ENCODE peak calls at places on chromosome 18, in ten cellular contexts. Z, J, G, F, Q, O, P, X, C and B are unnamed samples.

GRCh38 chr18:25737710-25738251 is 352.6 kb downstream of the SS18 start:
- DNase-seq in C (peak; percentile 55), Z (no peak), X (no peak), G (no peak), J (no peak), F (no peak), O (no peak), P (no peak), Q (no peak), B (no peak)

GRCh38 chr18:9058426-9058825 is 44.1 kb upstream of the NDUFV2 start:
- DNase-seq in O (no peak), J (no peak), Z (no peak), G (no peak), P (no peak), X (no peak), C (no peak), F (no peak), Q (no peak), B (no peak)

GRCh38 chr18:48797841-48798255 is 152.9 kb downstream of the SMAD7 start:
- DNase-seq in F (no peak), Q (no peak), C (no peak), G (no peak), P (no peak), X (no peak), O (no peak), J (peak; percentile 56), Z (no peak), B (peak; percentile 70)

GRCh38 chr18:58868440-58868839 is 3.8 kb downstream of the ZNF532 start:
- DNase-seq in J (no peak), F (no peak), Z (no peak), X (no peak), O (no peak), C (no peak), G (no peak), P (no peak), Q (no peak), B (no peak)

GRCh38 chr18:24674236-24675004 is 214.0 kb downstream of the HRH4 start:
- DNase-seq in X (no peak), Z (no peak), G (no peak), J (no peak), P (no peak), F (no peak), C (no peak), O (no peak), Q (no peak), B (no peak)

GRCh38 chr18:3405713-3406112 is 44.3 kb upstream of the TGIF1 start:
- DNase-seq in F (no peak), P (no peak), J (no peak), X (no peak), G (no peak), Q (no peak), O (no peak), C (no peak), Z (no peak), B (no peak)

GRCh38 chr18:37481058-37481457 is 84.5 kb downstream of the CELF4 start:
- DNase-seq in X (no peak), J (no peak), C (no peak), Z (no peak), Q (no peak), G (no peak), F (no peak), O (no peak), P (no peak), B (no peak)

GRCh38 chr18:8703781-8704301 is 1.5 kb upstream of the MTCL1 start:
- DNase-seq in C (no peak), X (no peak), O (no peak), F (no peak), Q (no peak), G (no peak), Z (no peak), P (no peak), J (no peak), B (no peak)

GRCh38 chr18:57529151-57529550 is 57.4 kb downstream of the FECH start:
- DNase-seq in Q (no peak), C (no peak), F (no peak), Z (no peak), J (no peak), G (no peak), P (no peak), X (no peak), O (no peak), B (no peak)

GRCh38 chr18:80022613-80023012 is 11.6 kb upstream of the RBFA start:
- DNase-seq in O (no peak), F (no peak), Q (no peak), Z (peak; percentile 3), P (no peak), G (no peak), J (no peak), X (no peak), C (no peak), B (no peak)

GRCh38 chr18:36420826-36421225 is 123.3 kb downstream of the FHOD3 start:
- DNase-seq in O (no peak), G (no peak), P (no peak), F (no peak), Q (no peak), Z (no peak), X (no peak), C (no peak), J (no peak), B (no peak)

GRCh38 chr18:56869189-56869777 is 218.1 kb downstream of the WDR7 start:
- DNase-seq in P (no peak), F (no peak), C (peak; percentile 21), O (no peak), G (peak; percentile 6), Q (peak; percentile 26), J (no peak), Z (peak; percentile 72), X (no peak), B (peak; percentile 13)

GRCh38 chr18:2654105-2654827 is 1.3 kb upstream of the SMCHD1 start:
- DNase-seq in J (no peak), C (no peak), Z (no peak), O (no peak), P (no peak), Q (no peak), G (no peak), X (no peak), F (no peak), B (peak; percentile 5)

GRCh38 chr18:68387246-68387645 is 327.7 kb downstream of the TMX3 start:
- DNase-seq in Z (no peak), C (no peak), G (no peak), F (no peak), X (no peak), P (no peak), O (no peak), J (no peak), Q (no peak), B (no peak)

GRCh38 chr18:73509460-73509859 is 638.2 kb downstream of the FBXO15 start:
- DNase-seq in F (no peak), Q (no peak), Z (no peak), P (no peak), O (no peak), C (no peak), G (no peak), J (no peak), X (no peak), B (no peak)